ENCODE peak calls at places on chromosome 18, in six cellular contexts. X is effector memory CD8-positive, alpha-beta T cell; J is NCI-H1417 treated with DMSO at 0.1 percent for 48 hours; Y is cortex of kidney; R is Peyer's patch; U is memory B cell. V is an unnamed sample.

GRCh38 chr18:22434973-22435608 is 17.4 kb upstream of the CTAGE1 start:
- DNase-seq in X (no peak), J (no peak), Y (no peak), R (no peak), U (no peak), V (no peak)

GRCh38 chr18:22465859-22466602 is 48.3 kb upstream of the CTAGE1 start:
- DNase-seq in X (peak), J (no peak), Y (no peak), R (no peak), U (no peak), V (no peak)

GRCh38 chr18:48186084-48186798 is 222.9 kb downstream of the ZBTB7C start:
- DNase-seq in X (no peak), J (peak), Y (no peak), R (no peak), U (no peak), V (no peak)

GRCh38 chr18:36066001-36066400 is 1.4 kb downstream of the RPRD1A start:
- DNase-seq in X (no peak), J (no peak), Y (no peak), R (no peak), U (no peak), V (no peak)

GRCh38 chr18:61892683-61893303 is at the start of gene RNF152:
- DNase-seq in X (peak), J (peak), Y (no peak), R (no peak), U (no peak), V (no peak)

GRCh38 chr18:13180614-13181375 is 37.8 kb upstream of the LDLRAD4 start:
- DNase-seq in X (no peak), J (no peak), Y (no peak), R (no peak), U (no peak), V (no peak)

GRCh38 chr18:13403786-13404549 is 185.4 kb downstream of the LDLRAD4 start:
- DNase-seq in X (no peak), J (no peak), Y (no peak), R (no peak), U (no peak), V (no peak)

GRCh38 chr18:23890589-23890988 is 124.0 kb upstream of the TTC39C start:
- DNase-seq in X (no peak), J (no peak), Y (no peak), R (no peak), U (no peak), V (no peak)

GRCh38 chr18:45412577-45412976 is 202.7 kb upstream of the SLC14A2 start:
- DNase-seq in X (no peak), J (no peak), Y (no peak), R (no peak), U (no peak), V (no peak)

GRCh38 chr18:26436176-26437031 is 111.9 kb downstream of the KCTD1 start:
- DNase-seq in X (no peak), J (no peak), Y (no peak), R (no peak), U (no peak), V (no peak)

GRCh38 chr18:43277164-43277600 is at the start of gene SYT4:
- DNase-seq in X (no peak), J (peak), Y (no peak), R (no peak), U (no peak), V (no peak)

GRCh38 chr18:41395695-41396094 is 559.3 kb upstream of the PIK3C3 start:
- DNase-seq in X (no peak), J (no peak), Y (no peak), R (no peak), U (no peak), V (no peak)

GRCh38 chr18:75530118-75530517 is 102.6 kb upstream of the SMIM21 start:
- DNase-seq in X (no peak), J (no peak), Y (no peak), R (no peak), U (no peak), V (no peak)

GRCh38 chr18:26804474-26804873 is 61.0 kb downstream of the AQP4 start:
- DNase-seq in X (no peak), J (no peak), Y (no peak), R (no peak), U (no peak), V (no peak)

V was measured in GM18507.